ENCODE peak calls at places on chromosomes 6 and 20, in seven cellular contexts. R, W, K, Q, O, A and J are unnamed samples.

GRCh38 chr20:33933469-33933909 is 60.2 kb upstream of the RALY start:
- DNase-seq in K (peak; percentile 67), A (peak; percentile 86), Q (peak; percentile 52), R (peak; percentile 81), O (peak; percentile 93), W (peak; percentile 66), J (peak; percentile 69)

GRCh38 chr6:163261361-163261760 is 153.2 kb upstream of the QKI start:
- DNase-seq in Q (no peak), K (no peak), O (no peak), W (no peak), R (no peak), A (no peak), J (no peak)

GRCh38 chr20:20492521-20493334 is 124.8 kb downstream of the INSM1 start:
- DNase-seq in Q (peak; percentile 30), O (peak; percentile 65), A (no peak), K (peak; percentile 42), W (no peak), R (peak; percentile 22), J (peak; percentile 58)

GRCh38 chr6:89244237-89244985 is 27.3 kb upstream of the GABRR1 start:
- DNase-seq in K (no peak), Q (no peak), R (no peak), W (no peak), O (no peak), A (no peak), J (no peak)

GRCh38 chr20:59458645-59459044 is 145.7 kb upstream of the PHACTR3 start:
- DNase-seq in W (no peak), O (no peak), A (no peak), Q (no peak), K (no peak), R (no peak), J (no peak)

GRCh38 chr6:25635886-25636317 is 16.1 kb upstream of the SCGN start:
- DNase-seq in A (no peak), R (no peak), K (no peak), W (no peak), Q (no peak), O (no peak), J (no peak)

GRCh38 chr6:64217721-64218603 is 582.4 kb downstream of the PHF3 start:
- DNase-seq in R (peak; percentile 80), K (no peak), O (no peak), A (no peak), Q (no peak), W (no peak), J (no peak)

GRCh38 chr6:149913085-149913484 is 9.8 kb downstream of the RAET1G start:
- DNase-seq in W (no peak), O (no peak), Q (no peak), K (no peak), A (no peak), R (no peak), J (no peak)

GRCh38 chr6:136792945-136793289 is 640 bp upstream of the MAP3K5 start:
- DNase-seq in R (peak; percentile 95), K (peak; percentile 96), O (peak; percentile 87), A (peak; percentile 91), W (peak; percentile 94), Q (peak; percentile 85), J (peak; percentile 95)

GRCh38 chr20:58241766-58242465 is 13.5 kb upstream of the ANKRD60 start:
- DNase-seq in Q (no peak), O (no peak), W (no peak), K (no peak), A (no peak), R (no peak), J (no peak)

GRCh38 chr6:106746660-106747059 is 117.3 kb downstream of the QRSL1 start:
- DNase-seq in K (no peak), W (no peak), O (no peak), Q (no peak), R (peak; percentile 37), A (no peak), J (no peak)

GRCh38 chr6:157456524-157456829 is 75.5 kb downstream of the ZDHHC14 start:
- DNase-seq in K (no peak), O (no peak), W (no peak), R (no peak), A (no peak), Q (no peak), J (no peak)

GRCh38 chr20:35564905-35565304 is 23.0 kb downstream of the ERGIC3 start:
- DNase-seq in O (no peak), K (no peak), R (no peak), Q (no peak), W (no peak), A (no peak), J (no peak)

GRCh38 chr6:138590796-138591709 is 91.8 kb upstream of the NHSL1 start:
- DNase-seq in R (peak; percentile 84), K (peak; percentile 77), W (peak; percentile 62), A (peak; percentile 74), O (peak; percentile 93), Q (peak; percentile 51), J (no peak)

GRCh38 chr20:45218133-45218532 is 3.0 kb upstream of the SEMG2 start:
- DNase-seq in A (no peak), Q (no peak), O (no peak), K (no peak), W (no peak), R (no peak), J (no peak)

GRCh38 chr20:4708856-4709255 is 12.9 kb upstream of the PRND start:
- DNase-seq in K (no peak), O (no peak), W (no peak), R (no peak), A (no peak), Q (no peak), J (no peak)

GRCh38 chr6:71298459-71298858 is 9.8 kb downstream of the OGFRL1 start:
- DNase-seq in A (no peak), K (no peak), O (peak; percentile 36), Q (no peak), R (no peak), W (no peak), J (no peak)

GRCh38 chr6:137882225-137882961 is 15.3 kb downstream of the TNFAIP3 start:
- DNase-seq in R (peak; percentile 52), K (no peak), W (no peak), O (no peak), Q (no peak), A (peak; percentile 83), J (no peak)

GRCh38 chr6:152948150-152948768 is 34.6 kb downstream of the FBXO5 start:
- DNase-seq in O (peak; percentile 73), K (no peak), W (no peak), A (no peak), R (peak; percentile 68), Q (peak; percentile 49), J (no peak)

GRCh38 chr6:154479388-154480143 is 30.9 kb downstream of the CNKSR3 start:
- DNase-seq in Q (no peak), O (no peak), W (no peak), R (peak; percentile 62), A (no peak), K (no peak), J (no peak)

GRCh38 chr6:72819609-72820008 is 197.7 kb downstream of the KCNQ5 start:
- DNase-seq in A (no peak), Q (no peak), K (no peak), O (no peak), W (no peak), R (no peak), J (no peak)

GRCh38 chr6:47407295-47408281 is 70.0 kb upstream of the CD2AP start:
- DNase-seq in A (peak; percentile 82), O (no peak), K (no peak), R (no peak), W (no peak), Q (no peak), J (no peak)

GRCh38 chr6:72286911-72287311 is 335.0 kb upstream of the KCNQ5 start:
- DNase-seq in K (no peak), Q (no peak), O (no peak), R (peak; percentile 69), W (no peak), A (peak; percentile 71), J (no peak)

GRCh38 chr6:109770779-109771178 is 79.7 kb downstream of the FIG4 start:
- DNase-seq in A (no peak), W (no peak), Q (no peak), O (no peak), R (no peak), K (no peak), J (no peak)

GRCh38 chr6:109770047-109770446 is 79.0 kb downstream of the FIG4 start:
- DNase-seq in Q (no peak), O (no peak), A (peak; percentile 22), W (no peak), K (no peak), R (no peak), J (no peak)

GRCh38 chr6:109767961-109768360 is 76.9 kb downstream of the FIG4 start:
- DNase-seq in A (peak; percentile 75), Q (no peak), R (peak; percentile 54), K (no peak), W (no peak), O (no peak), J (no peak)

GRCh38 chr6:109769213-109769612 is 78.1 kb downstream of the FIG4 start:
- DNase-seq in K (no peak), W (no peak), Q (no peak), R (no peak), O (no peak), A (no peak), J (no peak)

GRCh38 chr6:109768485-109768884 is 77.4 kb downstream of the FIG4 start:
- DNase-seq in O (no peak), K (no peak), A (peak; percentile 73), R (peak; percentile 24), Q (no peak), W (no peak), J (no peak)
- H3K27ac ChIP-seq in O (no peak overlapping the region), K (no peak overlapping the region), A (peak overlapping the region; percentile 85), R (no peak overlapping the region), Q (no peak overlapping the region), W (no peak overlapping the region), J (no peak overlapping the region)

GRCh38 chr6:117540670-117541069 is 58.2 kb downstream of the DCBLD1 start:
- DNase-seq in O (no peak), K (no peak), R (no peak), W (no peak), Q (no peak), A (peak; percentile 58), J (no peak)
- H3K36me3 ChIP-seq in O (no peaks in the 10 kb centered on the region), K (peaks cover 20% of the 10 kb centered on the region), R (no peaks in the 10 kb centered on the region), W (peaks cover 56% of the 10 kb centered on the region), Q (peaks cover 41% of the 10 kb centered on the region), A (peaks cover 83% of the 10 kb centered on the region), J (peaks cover 16% of the 10 kb centered on the region)

GRCh38 chr6:16698988-16699868 is 62.0 kb downstream of the ATXN1 start:
- DNase-seq in Q (no peak), K (no peak), W (no peak), R (peak; percentile 26), O (no peak), A (no peak), J (no peak)
- H3K27ac ChIP-seq in Q (no peak overlapping the region), K (peak overlapping the region; percentile 75), W (no peak overlapping the region), R (no peak overlapping the region), O (no peak overlapping the region), A (peak overlapping the region; percentile 59), J (peak overlapping the region; percentile 82)

DNA sequence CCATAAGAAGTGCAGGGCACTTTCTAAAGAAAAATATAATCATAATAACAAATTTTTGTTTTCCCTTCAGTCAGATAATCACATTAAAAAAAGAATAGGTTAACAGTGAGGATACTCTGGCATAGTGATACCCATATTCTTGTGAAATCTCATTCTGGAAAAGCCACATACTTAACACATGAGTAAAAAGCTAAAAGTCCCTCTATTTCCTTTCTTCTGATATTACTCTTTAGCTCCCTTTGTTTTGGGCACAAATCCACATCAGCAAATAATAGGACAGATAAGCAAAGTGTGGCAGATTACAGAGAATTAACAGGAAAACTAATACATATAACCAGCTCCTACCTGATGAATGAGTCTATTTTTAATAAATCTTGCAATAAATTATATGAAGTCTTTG is 15.8 kb downstream of the SHPRH start:
- DNase-seq in R (peak; percentile 63), W (no peak), K (no peak), O (no peak), Q (no peak), A (no peak), J (no peak)
- H3K36me3 ChIP-seq in R (peaks cover 95% of the 10 kb centered on the region), W (peaks cover 99% of the 10 kb centered on the region), K (peaks cover 22% of the 10 kb centered on the region), O (peaks cover 61% of the 10 kb centered on the region), Q (peaks cover 94% of the 10 kb centered on the region), A (peaks cover 22% of the 10 kb centered on the region), J (peaks cover 2% of the 10 kb centered on the region)